ENCODE peak calls at places on chromosome 13, in nine cellular contexts. F, X, J, R, G, B, O, L and Z are unnamed samples.

GRCh38 chr13:48531416-48532145 is 1.3 kb downstream of the RCBTB2 start:
- DNase-seq in F (no peak), X (peak; percentile 66), J (no peak), R (no peak), G (no peak), B (peak; percentile 68), O (peak; percentile 45), L (no peak), Z (peak; percentile 15)

GRCh38 chr13:49357694-49358093 is 86.2 kb downstream of the CAB39L start:
- DNase-seq in F (peak; percentile 64), X (no peak), J (no peak), R (no peak), G (no peak), B (no peak), O (peak; percentile 20), L (peak; percentile 12), Z (no peak)

GRCh38 chr13:114128624-114129522 is 3.5 kb downstream of the RASA3 start:
- DNase-seq in F (peak; percentile 91), X (no peak), J (no peak), R (peak; percentile 93), G (no peak), B (peak; percentile 76), O (peak; percentile 27), L (peak; percentile 89), Z (no peak)

GRCh38 chr13:40187324-40187795 is 479.1 kb downstream of the FOXO1 start:
- DNase-seq in F (no peak), X (no peak), J (no peak), R (peak; percentile 62), G (no peak), B (no peak), O (no peak), L (no peak), Z (no peak)

GRCh38 chr13:33526718-33527117 is 241.2 kb upstream of the STARD13 start:
- DNase-seq in F (no peak), X (no peak), J (no peak), R (no peak), G (no peak), B (peak; percentile 46), O (no peak), L (no peak), Z (no peak)

GRCh38 chr13:27834095-27834494 is 41.8 kb downstream of the GSX1 start:
- DNase-seq in F (no peak), X (no peak), J (no peak), R (no peak), G (no peak), B (no peak), O (no peak), L (no peak), Z (no peak)

GRCh38 chr13:47114030-47114429 is 217.2 kb upstream of the HTR2A start:
- DNase-seq in F (peak; percentile 70), X (no peak), J (no peak), R (no peak), G (peak; percentile 12), B (no peak), O (peak; percentile 81), L (peak; percentile 33), Z (no peak)

GRCh38 chr13:32409561-32410440 is 18.1 kb downstream of the N4BP2L1 start:
- DNase-seq in F (peak; percentile 42), X (peak; percentile 67), J (no peak), R (no peak), G (peak; percentile 74), B (no peak), O (peak; percentile 21), L (peak; percentile 87), Z (peak; percentile 31)

GRCh38 chr13:21040120-21040834 is 21.1 kb downstream of the LATS2 start:
- DNase-seq in F (no peak), X (no peak), J (no peak), R (no peak), G (no peak), B (no peak), O (no peak), L (no peak), Z (no peak)

GRCh38 chr13:23743269-23743668 is 145.9 kb downstream of the MIPEP start:
- DNase-seq in F (no peak), X (no peak), J (no peak), R (no peak), G (no peak), B (no peak), O (peak; percentile 70), L (no peak), Z (no peak)

GRCh38 chr13:36382030-36382429 is 35.8 kb upstream of the SPART start:
- DNase-seq in F (no peak), X (no peak), J (no peak), R (no peak), G (no peak), B (no peak), O (peak; percentile 86), L (no peak), Z (no peak)

GRCh38 chr13:67509039-67509438 is 278.9 kb upstream of the PCDH9 start:
- DNase-seq in F (no peak), X (no peak), J (no peak), R (no peak), G (no peak), B (no peak), O (no peak), L (no peak), Z (no peak)

GRCh38 chr13:50910483-50910805 is 853 bp downstream of the RNASEH2B start:
- DNase-seq in F (peak; percentile 40), X (peak; percentile 90), J (no peak), R (no peak), G (peak; percentile 43), B (peak; percentile 22), O (no peak), L (peak; percentile 45), Z (peak; percentile 14)

GRCh38 chr13:31236211-31236786 is 36.5 kb downstream of the B3GLCT start:
- DNase-seq in F (peak; percentile 47), X (peak; percentile 38), J (no peak), R (no peak), G (peak; percentile 46), B (peak; percentile 55), O (peak; percentile 55), L (peak; percentile 73), Z (peak; percentile 22)

GRCh38 chr13:99655351-99656091 is 154.2 kb downstream of the TM9SF2 start:
- DNase-seq in F (peak; percentile 31), X (no peak), J (no peak), R (peak; percentile 21), G (no peak), B (no peak), O (peak; percentile 86), L (no peak), Z (no peak)

GRCh38 chr13:46936525-46936924 is 39.7 kb upstream of the HTR2A start:
- DNase-seq in F (no peak), X (no peak), J (no peak), R (no peak), G (no peak), B (no peak), O (no peak), L (no peak), Z (no peak)

GRCh38 chr13:102877285-102877684 is 31.5 kb downstream of the ERCC5 start:
- DNase-seq in F (no peak), X (no peak), J (no peak), R (no peak), G (no peak), B (no peak), O (peak; percentile 45), L (peak; percentile 48), Z (no peak)

GRCh38 chr13:24176351-24177101 is 16.0 kb downstream of the SPATA13 start:
- DNase-seq in F (no peak), X (peak; percentile 34), J (no peak), R (no peak), G (no peak), B (no peak), O (no peak), L (no peak), Z (peak; percentile 13)

GRCh38 chr13:91741925-91742324 is 343.5 kb downstream of the GPC5 start:
- DNase-seq in F (no peak), X (no peak), J (no peak), R (no peak), G (no peak), B (no peak), O (no peak), L (no peak), Z (no peak)

GRCh38 chr13:103883152-103883551 is 816.9 kb upstream of the SLC10A2 start:
- DNase-seq in F (peak; percentile 80), X (peak; percentile 95), J (no peak), R (no peak), G (peak; percentile 69), B (peak; percentile 94), O (peak; percentile 95), L (peak; percentile 92), Z (peak; percentile 47)

GRCh38 chr13:45773236-45773635 is 71.1 kb downstream of the CBY2 start:
- DNase-seq in F (no peak), X (peak; percentile 16), J (no peak), R (no peak), G (no peak), B (no peak), O (peak; percentile 90), L (no peak), Z (no peak)

GRCh38 chr13:36712785-36713184 is 39.0 kb downstream of the SERTM1 start:
- DNase-seq in F (no peak), X (no peak), J (no peak), R (no peak), G (no peak), B (no peak), O (no peak), L (peak; percentile 26), Z (peak; percentile 23)

GRCh38 chr13:100818706-100819105 is 144.1 kb upstream of the TMTC4 start:
- DNase-seq in F (no peak), X (no peak), J (no peak), R (no peak), G (no peak), B (peak; percentile 66), O (no peak), L (peak; percentile 4), Z (no peak)

GRCh38 chr13:21227917-21228316 is 51.5 kb downstream of the MRPL57 start:
- DNase-seq in F (no peak), X (no peak), J (no peak), R (no peak), G (no peak), B (no peak), O (no peak), L (no peak), Z (no peak)

GRCh38 chr13:24851546-24851945 is 87.6 kb downstream of the RNF17 start:
- DNase-seq in F (peak; percentile 4), X (no peak), J (no peak), R (no peak), G (no peak), B (no peak), O (peak; percentile 97), L (no peak), Z (no peak)

GRCh38 chr13:94247890-94248289 is 231.6 kb downstream of the DCT start:
- DNase-seq in F (no peak), X (no peak), J (no peak), R (no peak), G (no peak), B (no peak), O (no peak), L (no peak), Z (no peak)

GRCh38 chr13:84574851-84575250 is 692.6 kb upstream of the SLITRK1 start:
- DNase-seq in F (no peak), X (peak; percentile 44), J (no peak), R (no peak), G (no peak), B (peak; percentile 16), O (peak; percentile 28), L (peak; percentile 21), Z (no peak)

GRCh38 chr13:106794131-106794530 is 226.2 kb upstream of the ARGLU1 start:
- DNase-seq in F (no peak), X (no peak), J (no peak), R (no peak), G (no peak), B (no peak), O (no peak), L (no peak), Z (no peak)

GRCh38 chr13:68509734-68510621 is 1279.8 kb upstream of the PCDH9 start:
- DNase-seq in F (no peak), X (no peak), J (no peak), R (no peak), G (no peak), B (no peak), O (peak; percentile 11), L (no peak), Z (no peak)

GRCh38 chr13:40247845-40248244 is 418.6 kb downstream of the FOXO1 start:
- DNase-seq in F (no peak), X (no peak), J (no peak), R (no peak), G (no peak), B (no peak), O (peak; percentile 89), L (peak; percentile 67), Z (no peak)

GRCh38 chr13:20441879-20442278 is 83.8 kb downstream of the CRYL1 start:
- DNase-seq in F (no peak), X (no peak), J (no peak), R (no peak), G (no peak), B (peak; percentile 94), O (peak; percentile 60), L (peak; percentile 63), Z (no peak)